ENCODE peak calls at places on chromosomes 16 and 17, in six cellular contexts. B, U, F, J, O and G are unnamed samples.

GRCh38 chr17:81298325-81298990 is 3.4 kb upstream of the SLC38A10 start:
- DNase-seq in B (no peak), U (no peak), F (no peak), J (no peak), O (no peak), G (no peak)

GRCh38 chr17:80738406-80738805 is 193.8 kb downstream of the RPTOR start:
- DNase-seq in B (no peak), U (peak; percentile 90), F (no peak), J (no peak), O (no peak), G (no peak)

GRCh38 chr16:2296662-2297505 is 29.0 kb upstream of the RNPS1 start:
- DNase-seq in B (no peak), U (peak; percentile 56), F (peak; percentile 66), J (peak; percentile 31), O (no peak), G (no peak)

GRCh38 chr16:86585821-86586611 is 7.7 kb downstream of the FOXL1 start:
- DNase-seq in B (no peak), U (no peak), F (no peak), J (no peak), O (no peak), G (peak; percentile 29)

GRCh38 chr16:1687427-1688316 is 9.6 kb downstream of the JPT2 start:
- DNase-seq in B (no peak), U (no peak), F (no peak), J (no peak), O (no peak), G (no peak)

GRCh38 chr17:27319536-27320221 is 25.8 kb downstream of the WSB1 start:
- DNase-seq in B (peak; percentile 73), U (no peak), F (peak; percentile 89), J (peak; percentile 50), O (peak; percentile 91), G (peak; percentile 54)

GRCh38 chr17:78940241-78940640 is 15.1 kb upstream of the TIMP2 start:
- DNase-seq in B (no peak), U (no peak), F (no peak), J (no peak), O (no peak), G (no peak)

GRCh38 chr17:20944014-20944905 is 98.6 kb downstream of the USP22 start:
- DNase-seq in B (no peak), U (peak; percentile 11), F (peak; percentile 93), J (no peak), O (peak; percentile 56), G (no peak)

GRCh38 chr17:61517843-61518606 is 65.8 kb downstream of the TBX4 start:
- DNase-seq in B (no peak), U (no peak), F (no peak), J (no peak), O (no peak), G (no peak)

GRCh38 chr17:42407289-42407836 is 15.7 kb downstream of the CAVIN1 start:
- DNase-seq in B (peak; percentile 72), U (peak; percentile 56), F (peak; percentile 96), J (peak; percentile 98), O (peak; percentile 89), G (peak; percentile 89)

GRCh38 chr16:16882766-16883165 is 503.8 kb downstream of the NPIPA7 start:
- DNase-seq in B (no peak), U (no peak), F (no peak), J (no peak), O (no peak), G (no peak)

GRCh38 chr17:37791434-37791833 is 46.6 kb upstream of the HNF1B start:
- DNase-seq in B (no peak), U (peak; percentile 76), F (peak; percentile 44), J (peak; percentile 7), O (no peak), G (no peak)

GRCh38 chr16:31664683-31665482 is 137.2 kb downstream of the AHSP start:
- DNase-seq in B (no peak), U (no peak), F (no peak), J (no peak), O (no peak), G (no peak)

GRCh38 chr17:7655541-7655840 is 4.8 kb downstream of the ATP1B2 start:
- DNase-seq in B (no peak), U (no peak), F (no peak), J (no peak), O (no peak), G (no peak)

GRCh38 chr17:79306688-79307323 is 232.2 kb downstream of the ENGASE start:
- DNase-seq in B (peak; percentile 29), U (no peak), F (peak; percentile 87), J (no peak), O (peak; percentile 66), G (no peak)

GRCh38 chr17:69870091-69870530 is 204.9 kb upstream of the KCNJ16 start:
- DNase-seq in B (no peak), U (no peak), F (no peak), J (peak; percentile 83), O (no peak), G (no peak)

GRCh38 chr16:66517586-66518263 is 32.2 kb downstream of the TK2 start:
- DNase-seq in B (no peak), U (peak; percentile 73), F (no peak), J (peak; percentile 35), O (no peak), G (peak; percentile 85)

GRCh38 chr17:32516450-32516849 is 29.7 kb downstream of the CDK5R1 start:
- DNase-seq in B (no peak), U (no peak), F (no peak), J (no peak), O (no peak), G (no peak)

GRCh38 chr17:79407385-79407784 is 203.5 kb downstream of the RBFOX3 start:
- DNase-seq in B (no peak), U (no peak), F (no peak), J (no peak), O (no peak), G (no peak)

GRCh38 chr16:58339452-58339938 is 44.7 kb upstream of the PRSS54 start:
- DNase-seq in B (no peak), U (peak; percentile 12), F (no peak), J (peak; percentile 32), O (no peak), G (no peak)

GRCh38 chr16:77238593-77238992 is 39.4 kb downstream of the SYCE1L start:
- DNase-seq in B (no peak), U (no peak), F (no peak), J (no peak), O (no peak), G (no peak)

GRCh38 chr17:68511671-68512246 is 471 bp upstream of the PRKAR1A start:
- DNase-seq in B (peak; percentile 88), U (peak; percentile 54), F (peak; percentile 75), J (peak; percentile 55), O (peak; percentile 74), G (peak; percentile 56)

GRCh38 chr16:359871-360697 is 7.6 kb upstream of the AXIN1 start:
- DNase-seq in B (no peak), U (no peak), F (no peak), J (no peak), O (no peak), G (no peak)

GRCh38 chr16:81744385-81744784 is 34.7 kb upstream of the PLCG2 start:
- DNase-seq in B (no peak), U (no peak), F (no peak), J (no peak), O (no peak), G (no peak)

GRCh38 chr16:88686062-88686438 is 257 bp downstream of the SNAI3 start:
- DNase-seq in B (no peak), U (no peak), F (peak; percentile 59), J (no peak), O (no peak), G (no peak)
- H3K4me3 ChIP-seq in B (peak overlapping the region; percentile 12), U (peak overlapping the region; percentile 75), F (peak overlapping the region; percentile 74), J (peak overlapping the region; percentile 57), O (peak overlapping the region; percentile 78), G (peak overlapping the region; percentile 31)

DNA sequence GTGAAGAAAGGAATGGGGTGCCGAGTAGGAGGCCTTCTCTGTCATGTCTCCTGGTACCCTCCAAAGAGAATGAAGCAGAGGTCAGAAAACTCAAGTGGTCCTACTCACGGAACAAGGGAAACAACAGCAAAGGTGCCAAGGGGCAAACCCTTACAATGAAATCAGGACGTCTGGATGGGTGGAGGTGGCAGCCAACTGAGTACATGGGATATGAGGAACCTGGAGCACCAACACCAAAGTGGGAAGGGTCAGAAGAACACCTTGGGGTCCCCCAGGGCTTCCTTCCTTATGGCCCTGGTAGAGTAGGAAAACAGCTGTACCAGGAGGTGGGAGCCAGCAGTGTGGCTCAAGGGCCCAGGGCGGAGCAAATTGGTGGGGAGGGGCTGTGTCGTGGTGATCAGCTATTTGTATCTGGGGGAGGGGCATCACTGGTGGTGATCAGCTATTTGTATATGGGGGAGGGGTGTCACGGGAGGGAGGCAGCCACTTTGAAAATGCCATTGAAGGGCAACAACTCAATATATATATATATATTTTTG is 643 bp downstream of the HIGD1B start:
- DNase-seq in B (no peak), U (no peak), F (no peak), J (no peak), O (no peak), G (no peak)
- TF ChIP-seq POLR2A in B (no peak), U (no peak), F (no peak), J (peak; percentile 18), O (no peak), G (no peak)

GRCh38 chr17:45895304-45895968 is 1.1 kb downstream of the MAPT start:
- DNase-seq in B (peak; percentile 19), U (no peak), F (peak; percentile 20), J (peak; percentile 14), O (peak; percentile 55), G (no peak)

GRCh38 chr17:45895969-45896793 is 1.8 kb downstream of the MAPT start:
- DNase-seq in B (no peak), U (no peak), F (no peak), J (no peak), O (peak; percentile 15), G (no peak)

GRCh38 chr17:45900136-45900535 is 5.8 kb downstream of the MAPT start:
- DNase-seq in B (no peak), U (no peak), F (no peak), J (no peak), O (no peak), G (no peak)

GRCh38 chr17:45894022-45894784 is at the start of gene MAPT:
- DNase-seq in B (peak; percentile 92), U (peak; percentile 91), F (peak; percentile 93), J (peak; percentile 96), O (peak; percentile 87), G (peak; percentile 97)

DNA sequence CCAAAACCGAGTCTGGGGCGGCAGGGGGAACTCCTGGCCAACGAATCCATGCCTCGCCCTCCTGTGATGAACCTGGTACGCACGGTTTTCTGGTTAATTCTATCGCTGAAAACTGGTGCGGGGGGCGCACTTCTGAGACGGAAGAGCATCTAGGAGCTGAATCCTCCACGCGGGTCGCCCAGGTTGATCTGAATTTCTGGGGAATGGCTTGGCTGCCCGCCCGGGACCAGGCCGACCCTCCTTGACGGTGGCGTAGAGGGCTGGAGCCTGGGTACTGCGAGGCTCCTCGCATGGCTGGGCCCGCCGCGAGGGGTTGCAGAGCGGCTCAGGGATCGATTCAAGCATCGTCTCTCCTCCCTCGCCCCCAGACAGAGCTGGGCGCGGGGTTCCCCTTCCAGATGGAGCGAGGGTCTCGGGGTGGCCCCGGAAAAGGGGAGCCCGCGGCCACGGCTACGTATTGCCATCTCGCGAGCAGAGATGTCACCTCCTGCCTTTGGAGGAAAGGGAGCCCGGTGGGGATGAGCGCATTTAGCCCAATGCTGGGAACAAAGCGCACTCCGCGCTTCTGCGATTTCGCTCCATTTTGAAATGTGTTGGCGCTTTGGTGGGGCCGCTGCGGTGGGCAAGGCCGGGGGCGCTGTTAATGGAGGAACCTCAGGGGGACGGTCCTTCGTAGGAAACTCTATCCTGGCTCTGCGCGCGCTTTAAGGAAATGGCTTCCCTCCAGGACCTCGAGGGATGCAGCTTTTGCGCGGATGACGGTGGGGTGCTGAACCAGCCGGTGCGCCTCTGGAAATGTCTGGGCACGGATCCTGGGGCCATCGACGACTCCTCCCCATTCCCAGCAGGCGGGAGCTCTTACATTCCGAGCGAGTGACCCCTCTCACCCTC is 2.7 kb downstream of the MAPT start:
- DNase-seq in B (no peak), U (no peak), F (no peak), J (no peak), O (no peak), G (no peak)
- H3K4me3 ChIP-seq in B (no peak overlapping the region), U (no peak overlapping the region), F (no peak overlapping the region), J (no peak overlapping the region), O (no peak overlapping the region), G (no peak overlapping the region)

GRCh38 chr16:47254771-47255170 is 111.0 kb upstream of the NETO2 start:
- DNase-seq in B (no peak), U (no peak), F (no peak), J (no peak), O (no peak), G (no peak)
- TF ChIP-seq POLR2A in B (no peak), U (no peak), F (no peak), J (no peak), O (no peak), G (no peak)